ENCODE peak calls at places on chromosome 11, in seven cellular contexts. W is cardiac muscle cell; V is body of pancreas; O is CD8-positive, alpha-beta memory T cell; Z is SJSA1; B is thoracic aorta; F is HAP-1. A is an unnamed sample.
A peak's percentile ranks its signal among the peaks of the same experiment; 100 is the strongest.

GRCh38 chr11:64529559-64530520 is 61.2 kb upstream of the SLC22A12 start:
- DNase-seq in W (no peak), V (no peak), O (no peak), Z (no peak), B (no peak), F (no peak), A (no peak)

GRCh38 chr11:19429108-19429760 is 188.5 kb upstream of the E2F8 start:
- DNase-seq in W (no peak), V (no peak), O (no peak), Z (no peak), B (no peak), F (no peak), A (no peak)

GRCh38 chr11:66510271-66510989 is at the start of gene BBS1:
- DNase-seq in W (peak; percentile 84), V (peak; percentile 87), O (peak; percentile 71), Z (peak; percentile 90), B (peak; percentile 63), F (peak; percentile 63), A (peak; percentile 84)

GRCh38 chr11:68020575-68020974 is 9.9 kb upstream of the NDUFS8 start:
- DNase-seq in W (peak; percentile 49), V (no peak), O (no peak), Z (peak; percentile 55), B (no peak), F (no peak), A (no peak)

GRCh38 chr11:1916986-1917522 is 2.4 kb upstream of the TNNT3 start:
- DNase-seq in W (no peak), V (no peak), O (no peak), Z (no peak), B (no peak), F (no peak), A (no peak)

GRCh38 chr11:114174712-114175495 is 115.4 kb downstream of the ZBTB16 start:
- DNase-seq in W (no peak), V (no peak), O (no peak), Z (no peak), B (no peak), F (no peak), A (no peak)

GRCh38 chr11:75203641-75204011 is 36.9 kb upstream of the TPBGL start:
- DNase-seq in W (no peak), V (no peak), O (no peak), Z (no peak), B (no peak), F (no peak), A (no peak)

GRCh38 chr11:933936-934335 is 8.3 kb downstream of the AP2A2 start:
- DNase-seq in W (no peak), V (no peak), O (no peak), Z (no peak), B (no peak), F (no peak), A (no peak)

GRCh38 chr11:65814960-65815565 is 18.7 kb upstream of the SNX32 start:
- DNase-seq in W (no peak), V (no peak), O (no peak), Z (no peak), B (no peak), F (no peak), A (no peak)

GRCh38 chr11:64334764-64335741 is 5.0 kb upstream of the CCDC88B start:
- DNase-seq in W (peak; percentile 81), V (peak; percentile 47), O (no peak), Z (peak; percentile 84), B (no peak), F (no peak), A (no peak)

DNA sequence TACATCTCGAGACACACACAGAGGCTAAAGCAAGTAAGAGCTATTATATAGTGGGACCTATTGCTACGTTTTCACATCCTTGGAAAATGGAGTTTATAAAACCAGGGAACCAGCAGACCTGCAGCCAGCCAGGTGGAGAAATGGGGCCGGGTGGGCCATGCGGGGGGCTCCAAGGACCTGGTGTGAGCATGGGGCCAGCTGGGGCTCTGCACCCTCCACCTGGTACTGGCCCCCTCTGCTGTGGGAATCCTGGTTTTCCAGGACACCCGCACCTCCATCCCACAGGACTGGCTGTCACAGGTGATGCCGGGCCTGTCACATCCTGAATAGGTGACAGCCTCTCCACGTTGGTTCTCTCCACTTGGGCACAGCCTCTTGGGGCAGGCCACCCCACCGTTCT is 11.3 kb downstream of the DHCR7 start:
- DNase-seq in W (no peak), V (no peak), O (no peak), Z (no peak), B (no peak), F (no peak), A (no peak)
- H3K36me3 ChIP-seq in W (peaks cover 43% of the 10 kb centered on the region), V (peaks cover 4% of the 10 kb centered on the region), O (peaks cover 11% of the 10 kb centered on the region), Z (no peaks in the 10 kb centered on the region), B (peaks cover 10% of the 10 kb centered on the region), F (peaks cover 62% of the 10 kb centered on the region), A (peaks cover 10% of the 10 kb centered on the region)

GRCh38 chr11:3952715-3953114 is 97.3 kb downstream of the STIM1 start:
- DNase-seq in W (no peak), V (no peak), O (no peak), Z (no peak), B (no peak), F (no peak), A (no peak)

GRCh38 chr11:3950996-3951662 is 95.7 kb downstream of the STIM1 start:
- DNase-seq in W (peak; percentile 85), V (no peak), O (no peak), Z (peak; percentile 87), B (no peak), F (peak; percentile 36), A (no peak)

GRCh38 chr11:3946445-3947017 is 91.1 kb downstream of the STIM1 start:
- DNase-seq in W (no peak), V (no peak), O (no peak), Z (no peak), B (no peak), F (no peak), A (no peak)

GRCh38 chr11:3947084-3947483 is 91.6 kb downstream of the STIM1 start:
- DNase-seq in W (peak; percentile 89), V (no peak), O (peak; percentile 74), Z (peak; percentile 36), B (no peak), F (no peak), A (peak; percentile 62)

DNA sequence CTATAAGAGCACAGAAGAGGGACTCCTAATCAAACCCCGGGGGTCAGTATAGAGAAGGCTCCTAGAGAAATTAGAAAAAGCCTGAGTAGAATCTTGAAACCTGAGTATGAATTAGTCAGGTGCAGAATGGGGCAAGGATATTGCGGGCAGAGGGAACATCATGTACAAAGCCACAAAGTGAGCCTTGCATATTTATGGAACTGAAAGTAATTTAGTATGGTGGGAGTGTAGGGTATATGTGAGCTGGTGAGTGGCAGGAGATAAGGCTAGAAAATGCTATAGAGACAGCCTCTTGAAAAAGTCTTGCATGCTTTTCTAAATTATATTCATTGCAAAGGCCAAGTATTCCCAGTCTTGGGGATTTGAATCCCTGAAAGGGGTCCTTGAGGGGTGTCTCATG is 93.7 kb downstream of the STIM1 start:
- DNase-seq in W (no peak), V (no peak), O (peak; percentile 43), Z (no peak), B (no peak), F (no peak), A (no peak)
- H3K4me1 ChIP-seq in W (peaks cover 54% of the 10 kb centered on the region), V (peaks cover 7% of the 10 kb centered on the region), O (peaks cover 96% of the 10 kb centered on the region), Z (peaks cover 39% of the 10 kb centered on the region), B (peaks cover 56% of the 10 kb centered on the region), F (no peaks in the 10 kb centered on the region), A (peaks cover 94% of the 10 kb centered on the region)

DNA sequence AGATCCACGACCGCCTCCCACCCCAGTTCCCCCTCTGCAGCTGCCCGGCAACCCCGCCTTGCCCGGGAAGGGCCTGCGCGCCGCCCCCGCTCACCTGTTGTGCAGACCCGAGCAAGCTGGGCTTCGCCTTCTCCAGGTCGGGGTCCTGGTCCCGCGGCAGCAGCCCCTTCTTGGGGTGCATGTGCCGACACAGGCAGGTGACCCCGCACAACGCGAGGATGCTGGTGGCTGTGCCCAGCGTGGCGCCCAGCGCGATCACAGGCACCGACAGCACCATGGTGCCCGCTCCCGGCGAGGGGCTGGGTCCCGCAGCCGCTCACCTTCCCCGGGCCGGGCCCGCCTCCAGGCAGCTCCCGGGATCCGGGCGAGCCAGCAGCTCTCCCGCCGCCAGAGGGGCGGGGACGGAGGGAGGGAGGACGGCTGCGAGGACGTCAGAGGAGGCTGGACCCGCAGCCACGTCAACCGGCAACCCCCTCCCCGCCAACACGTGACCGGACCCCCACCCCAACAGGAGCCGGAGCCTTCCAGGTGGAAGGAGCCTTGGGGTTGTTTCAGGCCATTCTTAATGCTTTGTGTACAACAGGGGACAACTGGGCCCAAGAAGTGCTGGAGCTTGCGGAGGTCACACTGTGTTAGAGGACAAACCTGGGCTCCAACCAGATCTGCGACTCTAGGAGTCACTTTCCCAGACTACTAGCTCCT is at the start of gene SYT13:
- DNase-seq in W (peak; percentile 18), V (peak; percentile 42), O (no peak), Z (no peak), B (no peak), F (no peak), A (no peak)
- H3K27me3 ChIP-seq in W (peaks cover 67% of the 10 kb centered on the region), V (peaks cover 11% of the 10 kb centered on the region), O (peaks cover 30% of the 10 kb centered on the region), Z (peaks cover 45% of the 10 kb centered on the region), B (peaks cover 10% of the 10 kb centered on the region), F (peaks cover 45% of the 10 kb centered on the region), A (peaks cover 9% of the 10 kb centered on the region)

GRCh38 chr11:116750070-116750718 is 22.6 kb downstream of the BUD13 start:
- DNase-seq in W (no peak), V (no peak), O (no peak), Z (no peak), B (no peak), F (no peak), A (no peak)
- H3K36me3 ChIP-seq in W (peaks cover 40% of the 10 kb centered on the region), V (peaks cover 17% of the 10 kb centered on the region), O (peaks cover 28% of the 10 kb centered on the region), Z (peaks cover 24% of the 10 kb centered on the region), B (peaks cover 38% of the 10 kb centered on the region), F (peaks cover 45% of the 10 kb centered on the region), A (peaks cover 24% of the 10 kb centered on the region)

GRCh38 chr11:12767577-12767976 is 93.4 kb downstream of the TEAD1 start:
- DNase-seq in W (no peak), V (no peak), O (no peak), Z (no peak), B (no peak), F (no peak), A (no peak)

GRCh38 chr11:12762696-12763324 is 88.6 kb downstream of the TEAD1 start:
- DNase-seq in W (no peak), V (no peak), O (no peak), Z (no peak), B (no peak), F (no peak), A (no peak)

GRCh38 chr11:12764187-12764914 is 90.1 kb downstream of the TEAD1 start:
- DNase-seq in W (no peak), V (no peak), O (no peak), Z (no peak), B (no peak), F (no peak), A (no peak)

GRCh38 chr11:12767022-12767421 is 92.8 kb downstream of the TEAD1 start:
- DNase-seq in W (no peak), V (no peak), O (no peak), Z (no peak), B (no peak), F (no peak), A (no peak)

GRCh38 chr11:12765428-12765827 is 91.2 kb downstream of the TEAD1 start:
- DNase-seq in W (no peak), V (no peak), O (no peak), Z (no peak), B (no peak), F (no peak), A (no peak)
- H3K4me1 ChIP-seq in W (peaks cover 24% of the 10 kb centered on the region), V (peaks cover 4% of the 10 kb centered on the region), O (no peaks in the 10 kb centered on the region), Z (peaks cover 58% of the 10 kb centered on the region), B (peaks cover 8% of the 10 kb centered on the region), F (peaks cover 28% of the 10 kb centered on the region), A (no peaks in the 10 kb centered on the region)

GRCh38 chr11:125170406-125171031 is 6.0 kb downstream of the PKNOX2 start:
- DNase-seq in W (peak; percentile 97), V (peak; percentile 56), O (no peak), Z (no peak), B (no peak), F (no peak), A (no peak)
- H3K27me3 ChIP-seq in W (no peaks in the 10 kb centered on the region), V (no peaks in the 10 kb centered on the region), O (peaks cover 49% of the 10 kb centered on the region), Z (no peaks in the 10 kb centered on the region), B (no peaks in the 10 kb centered on the region), F (no peaks in the 10 kb centered on the region), A (peaks cover 17% of the 10 kb centered on the region)

GRCh38 chr11:8685820-8686219 is 3.2 kb downstream of the RPL27A start:
- DNase-seq in W (no peak), V (no peak), O (no peak), Z (no peak), B (no peak), F (no peak), A (no peak)
- H3K36me3 ChIP-seq in W (peaks cover 27% of the 10 kb centered on the region), V (peaks cover 11% of the 10 kb centered on the region), O (peaks cover 28% of the 10 kb centered on the region), Z (peaks cover 55% of the 10 kb centered on the region), B (peaks cover 27% of the 10 kb centered on the region), F (peaks cover 65% of the 10 kb centered on the region), A (peaks cover 27% of the 10 kb centered on the region)

A was measured in CD8-positive, alpha-beta T cell.